ENCODE peak calls at places on chromosomes 11 and 22, in five cellular contexts. A is Peyer's patch, V is heart left ventricle, M is HCT116, H is stomach. W is an unnamed sample. For H3K4me1, the result is how much of the 10 kb centered on the place peaks cover.

GRCh38 chr11:11311169-11311568 is 41.9 kb downstream of the CSNK2A3 start:
- DNase-seq in V (no peak), A (no peak), M (no peak), H (no peak), W (no peak)

GRCh38 chr11:101817536-101817935 is 97.3 kb upstream of the CEP126 start:
- DNase-seq in M (no peak), V (no peak), H (no peak), A (no peak), W (no peak)

GRCh38 chr11:7275133-7275532 is 23.4 kb downstream of the SYT9 start:
- DNase-seq in M (no peak), H (no peak), A (no peak), V (no peak), W (no peak)

GRCh38 chr11:26234451-26234850 is 97.5 kb upstream of the ANO3 start:
- DNase-seq in H (no peak), M (no peak), A (no peak), V (no peak), W (no peak)

GRCh38 chr11:17020831-17021230 is 6.6 kb upstream of the PLEKHA7 start:
- DNase-seq in V (no peak), A (no peak), M (no peak), H (no peak), W (no peak)

GRCh38 chr11:7690648-7691047 is 15.6 kb downstream of the OVCH2 start:
- DNase-seq in H (no peak), A (no peak), M (no peak), V (no peak), W (no peak)

GRCh38 chr11:134528453-134528852 is 116.4 kb upstream of the B3GAT1 start:
- DNase-seq in M (no peak), V (no peak), A (no peak), H (no peak), W (no peak)

GRCh38 chr11:64751136-64751535 is 7.2 kb upstream of the RASGRP2 start:
- DNase-seq in H (no peak), V (no peak), A (no peak), M (no peak), W (no peak)

GRCh38 chr11:6319001-6319878 is 1.1 kb downstream of the CAVIN3 start:
- DNase-seq in V (peak), M (no peak), A (no peak), H (peak), W (peak)

GRCh38 chr11:121762820-121763219 is 310.1 kb upstream of the SORL1-AS1 start:
- DNase-seq in H (no peak), A (no peak), M (no peak), V (peak), W (peak)

GRCh38 chr11:106133529-106133928 is 56.1 kb downstream of the AASDHPPT start:
- DNase-seq in H (no peak), V (no peak), M (no peak), A (no peak), W (no peak)

GRCh38 chr11:3134651-3135490 is 30.2 kb downstream of the OSBPL5 start:
- DNase-seq in V (peak), A (no peak), M (no peak), H (no peak), W (peak)

GRCh38 chr11:11980841-11981308 is 27.6 kb downstream of the DKK3 start:
- DNase-seq in M (no peak), A (no peak), V (no peak), H (peak), W (no peak)

GRCh38 chr22:30202531-30203006 is 44.0 kb downstream of the LIF start:
- DNase-seq in A (no peak), M (no peak), V (no peak), H (peak), W (peak)

GRCh38 chr11:31793264-31793663 is 17.9 kb downstream of the PAX6 start:
- DNase-seq in H (no peak), A (no peak), M (no peak), V (no peak), W (no peak)

GRCh38 chr11:16261836-16262644 is 94.3 kb downstream of the SOX6 start:
- DNase-seq in V (no peak), H (no peak), M (no peak), A (no peak), W (no peak)

GRCh38 chr11:10918275-10918674 is 60.4 kb upstream of the ZBED5 start:
- DNase-seq in V (no peak), H (no peak), A (no peak), M (no peak), W (no peak)

GRCh38 chr11:43558056-43558455 is 122.5 kb upstream of the HSD17B12 start:
- DNase-seq in M (no peak), H (no peak), V (no peak), A (no peak), W (no peak)

GRCh38 chr11:68439355-68440065 is 21.0 kb upstream of the PPP6R3 start:
- DNase-seq in M (no peak), V (no peak), H (no peak), A (no peak), W (peak)

GRCh38 chr22:38567531-38568245 is 2.3 kb downstream of the DMC1 start:
- DNase-seq in V (no peak), M (no peak), H (no peak), A (no peak), W (no peak)

GRCh38 chr11:121727942-121728341 is 275.2 kb upstream of the SORL1-AS1 start:
- DNase-seq in A (no peak), H (no peak), M (no peak), V (no peak), W (no peak)

GRCh38 chr22:33875316-33875715 is 45.0 kb downstream of the LARGE1 start:
- DNase-seq in A (no peak), V (no peak), H (no peak), M (no peak), W (no peak)

GRCh38 chr11:117771197-117771596 is 25.8 kb downstream of the DSCAML1 start:
- DNase-seq in M (no peak), A (no peak), H (no peak), V (no peak), W (no peak)

GRCh38 chr22:38569181-38569971 is 607 bp downstream of the DMC1 start:
- DNase-seq in M (no peak), V (peak), H (no peak), A (no peak), W (no peak)

DNA sequence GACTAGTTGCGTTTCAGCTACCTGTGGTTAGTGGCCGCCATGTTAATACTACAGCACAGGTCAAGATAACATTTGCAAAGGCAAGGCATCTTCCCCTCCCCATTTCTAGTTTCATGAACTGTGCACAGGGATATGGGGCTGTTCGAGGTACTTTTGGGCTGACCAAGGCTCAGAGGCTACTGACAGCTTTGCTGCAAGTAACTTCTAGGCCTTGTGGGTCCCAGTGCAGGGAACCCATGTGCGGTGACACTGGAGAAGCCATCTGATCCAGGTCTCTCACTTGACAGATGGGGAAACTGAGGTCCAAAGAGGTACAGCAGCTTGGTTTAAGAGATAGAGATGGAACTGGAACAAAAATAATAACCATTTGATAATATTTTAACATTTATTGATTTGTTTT is 13.6 kb downstream of the TIMP3 start:
- DNase-seq in V (no peak), H (no peak), M (no peak), A (no peak), W (no peak)
- H3K4me1 ChIP-seq in V (half or more), H (half or more), M (under half), A (under half), W (under half)

GRCh38 chr11:208177-208916 is 839 bp downstream of the RIC8A start:
- DNase-seq in A (peak), V (peak), M (peak), H (peak), W (peak)
- TF ChIP-seq POLR2A in A (peak), V (peak), M (no peak), H (no peak), W (peak)

GRCh38 chr11:61154528-61154927 is 6.7 kb downstream of the VPS37C start:
- DNase-seq in M (no peak), V (no peak), H (no peak), A (no peak), W (no peak)
- H3K4me1 ChIP-seq in M (under half), V (under half), H (half or more), A (under half), W (under half)

GRCh38 chr11:27358306-27358705 is 4.7 kb downstream of the CCDC34 start:
- DNase-seq in A (no peak), M (no peak), V (no peak), H (no peak), W (no peak)

GRCh38 chr11:27362032-27362431 is 983 bp downstream of the CCDC34 start:
- DNase-seq in M (no peak), A (no peak), V (no peak), H (no peak), W (no peak)

GRCh38 chr11:27367881-27368280 is 4.9 kb upstream of the CCDC34 start:
- DNase-seq in A (no peak), M (no peak), H (no peak), V (no peak), W (no peak)

GRCh38 chr11:27362749-27363575 is at the start of gene CCDC34:
- DNase-seq in V (peak), A (peak), M (peak), H (peak), W (peak)

GRCh38 chr11:27363576-27364115 is 631 bp upstream of the CCDC34 start:
- DNase-seq in V (no peak), H (no peak), A (no peak), M (no peak), W (no peak)
- TF ChIP-seq POLR2A in V (no peak), H (no peak), A (no peak), M (no peak), W (no peak)

GRCh38 chr11:47376183-47376542 is 2.2 kb downstream of the SPI1 start:
- DNase-seq in M (no peak), H (no peak), A (no peak), V (no peak), W (no peak)
- H3K4me1 ChIP-seq in M (under half), H (under half), A (under half), V (under half), W (under half)

GRCh38 chr11:46673713-46674462 is 26.5 kb downstream of the ARHGAP1 start:
- DNase-seq in V (no peak), H (no peak), A (no peak), M (no peak), W (no peak)
- TF ChIP-seq POLR2A in V (no peak), H (no peak), A (no peak), M (no peak), W (no peak)

GRCh38 chr11:1490651-1491050 is 4.1 kb upstream of the MOB2 start:
- DNase-seq in V (no peak), A (no peak), H (no peak), M (no peak), W (no peak)

GRCh38 chr11:1487091-1487850 is 692 bp upstream of the MOB2 start:
- DNase-seq in H (no peak), A (no peak), V (no peak), M (no peak), W (no peak)

GRCh38 chr11:1486054-1486825 is at the start of gene MOB2:
- DNase-seq in V (no peak), H (peak), A (peak), M (no peak), W (peak)

GRCh38 chr11:1487851-1488574 is 1.4 kb upstream of the MOB2 start:
- DNase-seq in V (no peak), M (no peak), A (no peak), H (peak), W (no peak)

GRCh38 chr11:1488575-1489180 is 2.1 kb upstream of the MOB2 start:
- DNase-seq in M (no peak), H (no peak), V (no peak), A (no peak), W (no peak)
- H3K4me1 ChIP-seq in M (under half), H (half or more), V (half or more), A (under half), W (under half)

W was measured in uterus.